ENCODE peak calls at places on chromosomes 1 and 21, in seven cellular contexts. G is neural progenitor cell; B is ovary; U is adrenal gland; C is neuronal stem cell; J is CD8-positive, alpha-beta T cell; K is transverse colon. Q is an unnamed sample. For H3K36me3 and H3K27me3, the result is how much of the 10 kb centered on the place peaks cover.

GRCh38 chr1:177783052-177783451 is 186.8 kb downstream of the SEC16B start:
- DNase-seq in G (no peak), B (no peak), U (no peak), C (no peak), J (no peak), K (no peak), Q (peak)

GRCh38 chr1:21355956-21356355 is 65.7 kb upstream of the ECE1 start:
- DNase-seq in G (no peak), B (no peak), U (no peak), C (no peak), J (no peak), K (no peak), Q (peak)

GRCh38 chr1:30600706-30601105 is 122.7 kb downstream of the MATN1 start:
- DNase-seq in G (peak), B (no peak), U (no peak), C (no peak), J (no peak), K (no peak), Q (no peak)

GRCh38 chr21:29382029-29382654 is 83.4 kb downstream of the BACH1 start:
- DNase-seq in G (no peak), B (no peak), U (no peak), C (no peak), J (no peak), K (no peak), Q (no peak)

GRCh38 chr1:206713910-206714312 is 29.2 kb downstream of the MAPKAPK2 start:
- DNase-seq in G (no peak), B (no peak), U (peak), C (no peak), J (no peak), K (no peak), Q (no peak)

GRCh38 chr1:34419662-34420061 is 243.0 kb downstream of the C1orf94 start:
- DNase-seq in G (peak), B (no peak), U (no peak), C (no peak), J (no peak), K (no peak), Q (peak)

GRCh38 chr1:81032374-81032773 is 768.4 kb upstream of the ADGRL2 start:
- DNase-seq in G (no peak), B (no peak), U (no peak), C (no peak), J (no peak), K (no peak), Q (no peak)

GRCh38 chr1:89613928-89614327 is 19.0 kb upstream of the LRRC8C start:
- DNase-seq in G (no peak), B (no peak), U (no peak), C (no peak), J (no peak), K (no peak), Q (no peak)

GRCh38 chr1:219293440-219293839 is 119.8 kb downstream of the LYPLAL1 start:
- DNase-seq in G (no peak), B (no peak), U (no peak), C (no peak), J (no peak), K (no peak), Q (no peak)

GRCh38 chr1:206658264-206658980 is 23.1 kb downstream of the DYRK3 start:
- DNase-seq in G (peak), B (no peak), U (no peak), C (no peak), J (peak), K (peak), Q (peak)

GRCh38 chr1:194181845-194182244 is 995.4 kb upstream of the B3GALT2 start:
- DNase-seq in G (no peak), B (no peak), U (no peak), C (no peak), J (no peak), K (no peak), Q (no peak)

GRCh38 chr21:41156128-41156527 is 11.8 kb upstream of the BACE2 start:
- DNase-seq in G (no peak), B (no peak), U (no peak), C (no peak), J (no peak), K (peak), Q (no peak)

GRCh38 chr1:151371744-151372410 is 628 bp downstream of the SELENBP1 start:
- DNase-seq in G (no peak), B (peak), U (peak), C (no peak), J (no peak), K (peak), Q (no peak)

GRCh38 chr1:86687595-86687994 is 16.8 kb upstream of the SH3GLB1 start:
- DNase-seq in G (no peak), B (no peak), U (no peak), C (no peak), J (no peak), K (no peak), Q (no peak)

GRCh38 chr1:51699376-51699775 is 82.5 kb downstream of the OSBPL9 start:
- DNase-seq in G (no peak), B (no peak), U (no peak), C (no peak), J (no peak), K (no peak), Q (no peak)

GRCh38 chr1:2799811-2800663 is 1.5 kb downstream of the TTC34 start:
- DNase-seq in G (no peak), B (no peak), U (no peak), C (no peak), J (no peak), K (no peak), Q (no peak)

GRCh38 chr1:243264718-243265117 is 8.9 kb downstream of the SDCCAG8 start:
- DNase-seq in G (no peak), B (no peak), U (no peak), C (no peak), J (no peak), K (no peak), Q (no peak)

GRCh38 chr21:39024538-39024937 is 158.7 kb downstream of the PSMG1 start:
- DNase-seq in G (no peak), B (no peak), U (no peak), C (no peak), J (no peak), K (no peak), Q (no peak)

GRCh38 chr1:151723726-151724370 is 2.5 kb downstream of the RIIAD1 start:
- DNase-seq in G (no peak), B (no peak), U (no peak), C (no peak), J (no peak), K (no peak), Q (no peak)

GRCh38 chr1:30522031-30523004 is 201.1 kb downstream of the MATN1 start:
- DNase-seq in G (no peak), B (peak), U (peak), C (no peak), J (no peak), K (no peak), Q (no peak)

GRCh38 chr1:119438761-119439160 is 23.8 kb downstream of the HSD3B2 start:
- DNase-seq in G (no peak), B (no peak), U (no peak), C (no peak), J (no peak), K (no peak), Q (no peak)

GRCh38 chr1:89812992-89813391 is 7.8 kb upstream of the LRRC8D start:
- DNase-seq in G (no peak), B (no peak), U (no peak), C (no peak), J (no peak), K (no peak), Q (no peak)

GRCh38 chr1:79797487-79797886 is 791.0 kb upstream of the ADGRL4 start:
- DNase-seq in G (no peak), B (no peak), U (no peak), C (no peak), J (no peak), K (no peak), Q (no peak)

GRCh38 chr21:45410865-45411809 is 6.2 kb downstream of the COL18A1 start:
- DNase-seq in G (no peak), B (no peak), U (no peak), C (no peak), J (no peak), K (no peak), Q (no peak)

GRCh38 chr21:44011774-44012473 is at the start of gene TRAPPC10:
- DNase-seq in G (peak), B (peak), U (peak), C (peak), J (peak), K (peak), Q (peak)

GRCh38 chr1:31655756-31656155 is 11.1 kb upstream of the PEF1 start:
- DNase-seq in G (no peak), B (no peak), U (no peak), C (no peak), J (no peak), K (no peak), Q (peak)

GRCh38 chr1:10514490-10515235 is 39.9 kb downstream of the PEX14 start:
- DNase-seq in G (peak), B (no peak), U (no peak), C (no peak), J (no peak), K (no peak), Q (peak)

GRCh38 chr1:95384570-95384969 is 150.6 kb downstream of the RWDD3 start:
- DNase-seq in G (peak), B (no peak), U (no peak), C (peak), J (no peak), K (no peak), Q (peak)

GRCh38 chr21:33212159-33212851 is 17.4 kb upstream of the IFNAR2 start:
- DNase-seq in G (no peak), B (no peak), U (peak), C (no peak), J (no peak), K (no peak), Q (no peak)

GRCh38 chr1:223531742-223532341 is 133.7 kb downstream of the CAPN8 start:
- DNase-seq in G (peak), B (no peak), U (peak), C (peak), J (peak), K (peak), Q (peak)

GRCh38 chr1:24640288-24640687 is 2.8 kb upstream of the SRRM1 start:
- DNase-seq in G (peak), B (peak), U (peak), C (no peak), J (no peak), K (peak), Q (no peak)

GRCh38 chr1:12001996-12002493 is 17.3 kb upstream of the MIIP start:
- DNase-seq in G (no peak), B (no peak), U (no peak), C (no peak), J (no peak), K (no peak), Q (no peak)

GRCh38 chr1:110440877-110441276 is 10.1 kb upstream of the PROK1 start:
- DNase-seq in G (no peak), B (peak), U (peak), C (no peak), J (no peak), K (no peak), Q (no peak)

GRCh38 chr1:93638981-93639380 is 42.7 kb downstream of the BCAR3 start:
- DNase-seq in G (peak), B (no peak), U (no peak), C (no peak), J (no peak), K (no peak), Q (no peak)

GRCh38 chr1:153343811-153344717 is 4.6 kb downstream of the PGLYRP4 start:
- DNase-seq in G (no peak), B (no peak), U (no peak), C (no peak), J (no peak), K (no peak), Q (no peak)

GRCh38 chr1:171937938-171938337 is 96.6 kb downstream of the DNM3 start:
- DNase-seq in G (no peak), B (no peak), U (no peak), C (no peak), J (no peak), K (no peak), Q (no peak)

GRCh38 chr1:25573591-25573930 is 30.2 kb downstream of the LDLRAP1 start:
- DNase-seq in G (no peak), B (no peak), U (no peak), C (no peak), J (no peak), K (peak), Q (no peak)

GRCh38 chr1:218527737-218528136 is 182.6 kb downstream of the TGFB2 start:
- DNase-seq in G (no peak), B (no peak), U (no peak), C (no peak), J (no peak), K (no peak), Q (no peak)

DNA sequence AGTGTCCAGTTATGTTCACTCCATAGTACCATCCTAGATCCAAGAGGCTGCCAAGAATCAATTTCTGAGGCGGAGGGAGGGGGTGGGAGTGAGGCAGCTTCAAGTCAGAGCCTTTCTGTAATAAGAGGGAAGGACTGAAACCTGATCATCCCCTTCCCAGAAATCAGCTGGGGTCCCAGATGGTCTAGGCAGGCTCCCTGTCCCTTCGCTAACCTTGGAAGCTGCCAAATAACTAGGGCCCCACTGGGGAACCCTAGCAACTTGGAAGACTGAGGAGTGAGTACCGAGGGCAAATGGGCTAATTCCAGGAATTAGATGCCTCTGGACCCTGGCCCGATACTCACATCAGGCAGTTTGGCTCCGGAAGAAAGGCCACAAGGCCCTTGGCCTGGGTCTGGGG is 113.3 kb downstream of the NAV1 start:
- DNase-seq in G (no peak), B (no peak), U (no peak), C (no peak), J (no peak), K (no peak), Q (no peak)
- H3K4me3 ChIP-seq in G (no peak), B (no peak), U (no peak), C (no peak), J (no peak), K (no peak), Q (no peak)

GRCh38 chr1:26890467-26890796 is 349 bp upstream of the GPN2 start:
- DNase-seq in G (no peak), B (no peak), U (no peak), C (no peak), J (no peak), K (no peak), Q (no peak)
- H3K36me3 ChIP-seq in G (under half), B (under half), U (half or more), C (half or more), J (under half), K (under half), Q (under half)

DNA sequence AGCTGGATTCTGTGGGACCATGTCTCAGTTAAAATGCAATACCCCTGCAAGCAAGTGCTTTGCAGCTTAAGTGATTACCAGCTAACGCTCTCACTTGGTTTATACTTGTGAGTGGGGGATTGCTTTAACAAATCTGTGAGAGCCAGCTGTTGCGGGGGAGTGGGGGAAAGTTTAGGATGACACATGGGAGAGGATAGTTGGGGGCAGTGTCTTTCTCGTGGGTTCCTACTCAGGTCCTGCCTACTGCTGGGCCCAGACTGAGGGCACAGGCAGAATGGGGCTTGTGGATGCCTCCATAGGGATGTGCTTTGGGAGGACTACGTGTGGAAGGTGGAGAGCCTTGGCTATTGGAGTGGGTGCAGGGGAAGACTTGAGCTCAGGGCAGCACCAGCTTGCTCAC is 60.1 kb downstream of the ELK4 start:
- DNase-seq in G (no peak), B (no peak), U (no peak), C (no peak), J (no peak), K (peak), Q (no peak)
- H3K27me3 ChIP-seq in G (half or more), B (under half), U (under half), C (half or more), J (under half), K (under half), Q (half or more)

GRCh38 chr1:46134660-46135331 is 2.4 kb upstream of the PIK3R3 start:
- DNase-seq in G (no peak), B (no peak), U (peak), C (no peak), J (no peak), K (no peak), Q (no peak)
- H3K4me3 ChIP-seq in G (no peak), B (no peak), U (no peak), C (no peak), J (no peak), K (no peak), Q (no peak)

DNA sequence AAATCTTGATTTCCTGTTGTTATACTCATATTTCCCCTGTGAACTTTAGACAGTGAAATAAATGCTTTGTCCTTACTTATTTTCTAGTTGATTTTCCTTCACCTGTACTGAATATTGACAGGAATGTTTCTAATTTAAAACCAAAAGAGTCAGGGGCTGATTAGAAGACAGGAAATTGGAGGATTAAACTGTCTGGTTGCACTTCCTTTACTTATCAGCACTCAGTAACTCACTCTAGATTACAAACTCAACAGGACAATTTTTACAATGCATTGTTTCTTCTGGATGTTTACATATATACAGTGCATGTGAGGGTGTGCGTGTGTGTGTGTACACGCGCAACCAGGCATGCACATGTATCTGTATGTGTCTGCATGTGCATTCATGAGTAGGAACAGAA is 212.1 kb upstream of the NFIA start:
- DNase-seq in G (no peak), B (no peak), U (no peak), C (no peak), J (no peak), K (no peak), Q (no peak)
- H3K36me3 ChIP-seq in G (under half), B (under half), U (under half), C (under half), J (under half), K (under half), Q (under half)

GRCh38 chr1:170669586-170670332 is 5.8 kb downstream of the PRRX1 start:
- DNase-seq in G (no peak), B (no peak), U (no peak), C (no peak), J (no peak), K (no peak), Q (peak)
- H3K27me3 ChIP-seq in G (half or more), B (under half), U (under half), C (half or more), J (under half), K (half or more), Q (half or more)

Q was measured in H7.